ENCODE peak calls at places on chromosome 18, in nine cellular contexts. K is K562; R is BE2C; T is GM23338; Z is fibroblast of mammary gland; P is cardiac muscle cell; X is MM.1S; E is cardiac fibroblast; Y is CD8-positive, alpha-beta T cell. I is an unnamed sample.

GRCh38 chr18:26549486-26550435 is 1.4 kb upstream of the KCTD1 start:
- DNase-seq in E (peak; percentile 65), Z (peak; percentile 68), R (peak; percentile 57), K (no peak), Y (no peak), X (peak; percentile 42), P (peak; percentile 64), T (peak; percentile 71), I (no peak)

GRCh38 chr18:62781893-62782292 is 66.6 kb downstream of the PHLPP1 start:
- DNase-seq in X (no peak), R (no peak), P (no peak), K (no peak), T (peak; percentile 51), E (peak; percentile 98), Z (peak; percentile 96), Y (no peak), I (no peak)

GRCh38 chr18:27005589-27005988 is 140.1 kb upstream of the AQP4 start:
- DNase-seq in E (peak; percentile 5), T (peak; percentile 65), Z (peak; percentile 11), Y (no peak), R (no peak), X (peak; percentile 38), K (no peak), P (peak; percentile 38), I (no peak)

GRCh38 chr18:61551586-61551985 is 218.4 kb downstream of the CDH20 start:
- DNase-seq in R (peak; percentile 20), P (peak; percentile 85), Y (no peak), K (peak; percentile 35), Z (peak; percentile 85), X (peak; percentile 60), E (peak; percentile 93), T (peak; percentile 91), I (peak; percentile 39)

GRCh38 chr18:39701839-39702238 is 2136.2 kb upstream of the CELF4 start:
- DNase-seq in E (peak; percentile 17), P (no peak), R (no peak), Y (no peak), Z (peak; percentile 25), T (no peak), X (no peak), K (no peak), I (no peak)

GRCh38 chr18:76488190-76488589 is 6.9 kb downstream of the ZNF516 start:
- DNase-seq in E (peak; percentile 61), Z (peak; percentile 85), T (peak; percentile 15), Y (no peak), P (no peak), X (no peak), K (no peak), R (no peak), I (no peak)

GRCh38 chr18:2104620-2105462 is 466.5 kb downstream of the METTL4 start:
- DNase-seq in E (peak; percentile 52), R (peak; percentile 43), P (peak; percentile 53), Z (peak; percentile 49), T (peak; percentile 73), K (peak; percentile 84), X (peak; percentile 43), Y (peak; percentile 6), I (no peak)

GRCh38 chr18:6482198-6482977 is 67.7 kb upstream of the L3MBTL4 start:
- DNase-seq in P (peak; percentile 82), Y (no peak), K (peak; percentile 52), X (peak; percentile 45), R (peak; percentile 37), T (peak; percentile 90), Z (peak; percentile 93), E (peak; percentile 64), I (peak; percentile 43)

GRCh38 chr18:36901277-36901701 is 72.4 kb downstream of the KIAA1328 start:
- DNase-seq in P (no peak), K (peak; percentile 37), X (no peak), Y (no peak), R (no peak), T (no peak), E (peak; percentile 32), Z (peak; percentile 38), I (no peak)

GRCh38 chr18:46253498-46253897 is 149.3 kb downstream of the HAUS1 start:
- DNase-seq in Z (peak; percentile 58), E (peak; percentile 55), P (no peak), X (no peak), K (no peak), Y (no peak), T (no peak), R (no peak), I (no peak)

GRCh38 chr18:26458526-26459232 is 89.7 kb downstream of the KCTD1 start:
- DNase-seq in T (no peak), P (no peak), X (no peak), E (peak; percentile 71), Z (peak; percentile 76), R (no peak), Y (no peak), K (no peak), I (no peak)

GRCh38 chr18:3248670-3249359 is 1.2 kb downstream of the MYL12A start:
- DNase-seq in X (peak; percentile 74), K (peak; percentile 39), E (peak; percentile 77), R (no peak), Y (no peak), P (no peak), T (no peak), Z (peak; percentile 51), I (no peak)

GRCh38 chr18:12823892-12824291 is 60.1 kb downstream of the PTPN2 start:
- DNase-seq in K (no peak), E (no peak), P (no peak), Y (no peak), R (no peak), X (no peak), T (no peak), Z (peak; percentile 17), I (no peak)

GRCh38 chr18:34611904-34612303 is 98.2 kb upstream of the DTNA start:
- DNase-seq in Z (no peak), T (no peak), X (no peak), P (no peak), K (no peak), Y (no peak), E (no peak), R (no peak), I (no peak)

GRCh38 chr18:22985250-22985649 is 52.1 kb downstream of the RBBP8 start:
- DNase-seq in Y (no peak), X (no peak), R (no peak), K (no peak), E (no peak), T (no peak), P (no peak), Z (no peak), I (no peak)

GRCh38 chr18:30568333-30568732 is 474.2 kb downstream of the DSC3 start:
- DNase-seq in X (no peak), T (no peak), K (peak; percentile 57), R (no peak), E (no peak), Y (no peak), Z (no peak), P (no peak), I (no peak)

GRCh38 chr18:54436501-54436900 is 78.8 kb downstream of the C18orf54 start:
- DNase-seq in K (no peak), E (no peak), R (no peak), Z (no peak), P (no peak), T (no peak), X (no peak), Y (no peak), I (no peak)

GRCh38 chr18:58484989-58485962 is 143.6 kb downstream of the ALPK2 start:
- DNase-seq in P (peak; percentile 44), E (no peak), X (no peak), T (peak; percentile 59), R (no peak), K (no peak), Y (no peak), Z (no peak), I (no peak)
- H3K4me3 ChIP-seq in P (no peak overlapping the region), E (no peak overlapping the region), X (no peak overlapping the region), T (peak overlapping the region; percentile 24), R (no peak overlapping the region), K (no peak overlapping the region), Y (no peak overlapping the region), Z (no peak overlapping the region), I (no peak overlapping the region)

GRCh38 chr18:65936678-65937077 is 185.9 kb downstream of the CDH7 start:
- DNase-seq in R (no peak), Y (no peak), K (no peak), P (no peak), Z (no peak), E (no peak), T (no peak), X (no peak), I (no peak)
- TF ChIP-seq CTCF in R (peak; percentile 9), Y (no peak), K (no peak), P (no peak), Z (no peak), E (no peak), T (no peak), X (no peak), I (peak; percentile 38)

GRCh38 chr18:48974304-48975220 is 23.8 kb upstream of the SMAD7 start:
- DNase-seq in T (no peak), E (no peak), R (peak; percentile 42), Z (no peak), P (peak; percentile 60), Y (no peak), K (no peak), X (no peak), I (no peak)

GRCh38 chr18:48975817-48976649 is 25.3 kb upstream of the SMAD7 start:
- DNase-seq in T (peak; percentile 66), Z (no peak), R (peak; percentile 58), Y (peak; percentile 28), E (peak; percentile 49), P (peak; percentile 90), X (peak; percentile 69), K (peak; percentile 81), I (no peak)

GRCh38 chr18:48977914-48978313 is 27.1 kb upstream of the SMAD7 start:
- DNase-seq in K (no peak), Z (no peak), P (no peak), R (no peak), X (no peak), T (no peak), E (no peak), Y (no peak), I (no peak)

GRCh38 chr18:48973731-48974130 is 23.0 kb upstream of the SMAD7 start:
- DNase-seq in R (no peak), Y (no peak), Z (no peak), E (no peak), T (no peak), X (no peak), P (peak; percentile 41), K (no peak), I (no peak)

GRCh38 chr18:48975221-48975816 is 24.6 kb upstream of the SMAD7 start:
- DNase-seq in Z (no peak), R (no peak), X (no peak), T (no peak), E (no peak), P (peak; percentile 39), K (no peak), Y (no peak), I (no peak)
- H3K4me3 ChIP-seq in Z (peak overlapping the region; percentile 58), R (peak overlapping the region; percentile 62), X (peak overlapping the region; percentile 65), T (peak overlapping the region; percentile 66), E (peak overlapping the region; percentile 59), P (peak overlapping the region; percentile 57), K (peak overlapping the region; percentile 44), Y (peak overlapping the region; percentile 48), I (peak overlapping the region; percentile 63)

GRCh38 chr18:5066380-5066977 is 130.6 kb downstream of the AKAIN1 start:
- DNase-seq in R (no peak), P (no peak), Z (no peak), X (no peak), T (peak; percentile 80), K (peak; percentile 12), E (no peak), Y (no peak), I (no peak)
- TF ChIP-seq CTCF in R (no peak), P (no peak), Z (no peak), X (peak; percentile 46), T (peak; percentile 77), K (peak; percentile 10), E (no peak), Y (no peak), I (peak; percentile 33)

GRCh38 chr18:72866572-72866900 is 1.3 kb downstream of the NETO1 start:
- DNase-seq in Y (no peak), Z (no peak), X (no peak), P (peak; percentile 4), T (no peak), K (no peak), R (no peak), E (no peak), I (no peak)
- H3K4me3 ChIP-seq in Y (no peak overlapping the region), Z (no peak overlapping the region), X (no peak overlapping the region), P (peak overlapping the region; percentile 57), T (peak overlapping the region; percentile 89), K (no peak overlapping the region), R (no peak overlapping the region), E (peak overlapping the region; percentile 26), I (peak overlapping the region; percentile 47)

I was measured in retinal pigment epithelial cell.